ENCODE peak calls at places on chromosomes 1 and 21, in four cellular contexts. A, V, C and F are unnamed samples.

GRCh38 chr1:35030338-35031102 is 1.2 kb downstream of the ZMYM6 start:
- DNase-seq in A (no peak), V (no peak), C (no peak), F (no peak)

GRCh38 chr21:29418813-29419212 is 120.1 kb downstream of the BACH1 start:
- DNase-seq in A (no peak), V (no peak), C (no peak), F (no peak)

GRCh38 chr1:998051-998821 is 1.7 kb downstream of the HES4 start:
- DNase-seq in A (no peak), V (no peak), C (no peak), F (no peak)

GRCh38 chr1:204350857-204351573 is 8.7 kb downstream of the PLEKHA6 start:
- DNase-seq in A (peak), V (no peak), C (no peak), F (peak)

GRCh38 chr1:10128081-10128765 is 82.1 kb upstream of the KIF1B start:
- DNase-seq in A (no peak), V (no peak), C (no peak), F (no peak)

GRCh38 chr21:42299324-42300044 is 15.7 kb downstream of the TFF3 start:
- DNase-seq in A (no peak), V (no peak), C (no peak), F (no peak)

GRCh38 chr1:60458111-60458510 is 384.5 kb upstream of the C1orf87 start:
- DNase-seq in A (no peak), V (no peak), C (no peak), F (no peak)

GRCh38 chr1:30315185-30315960 is 408.0 kb downstream of the MATN1 start:
- DNase-seq in A (no peak), V (no peak), C (no peak), F (peak)

GRCh38 chr1:62621907-62622306 is 24.6 kb downstream of the ANGPTL3 start:
- DNase-seq in A (peak), V (peak), C (peak), F (peak)
- TF ChIP-seq SMC3 in A (no peak), V (no peak), C (peak), F (no peak)

GRCh38 chr1:56237491-56238064 is 341.8 kb downstream of the PLPP3 start:
- DNase-seq in A (no peak), V (no peak), C (no peak), F (no peak)

GRCh38 chr1:56240400-56240799 is 339.0 kb downstream of the PLPP3 start:
- DNase-seq in A (no peak), V (no peak), C (no peak), F (no peak)

DNA sequence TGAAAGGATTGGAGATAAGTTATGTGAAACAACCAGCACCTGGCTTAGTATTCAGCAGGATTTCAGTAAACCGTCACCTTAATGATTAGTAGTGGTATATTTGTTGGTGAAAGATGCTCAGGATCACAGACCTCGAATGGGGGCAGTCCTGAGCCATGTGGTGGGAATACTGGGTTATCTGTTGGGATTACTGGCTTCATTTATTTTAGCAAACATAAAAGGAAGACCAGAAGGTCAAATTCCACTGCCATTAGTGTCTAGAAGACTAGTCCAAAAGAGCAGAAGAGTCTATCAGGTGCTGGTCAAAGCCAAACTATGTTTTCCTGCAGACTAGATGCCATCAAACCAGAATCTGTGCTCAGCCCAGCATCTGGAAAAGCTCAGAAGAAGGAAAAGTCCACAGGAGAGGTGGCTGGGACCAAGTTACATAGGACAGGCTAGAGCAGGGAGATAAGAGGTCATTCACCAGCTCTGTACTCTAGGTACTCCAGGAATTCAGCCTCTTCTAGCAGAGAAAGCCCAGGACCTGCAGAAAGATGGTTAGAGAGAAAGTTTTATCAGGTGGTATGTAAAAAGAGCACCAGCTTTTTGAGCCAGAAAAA is 343.4 kb downstream of the PLPP3 start:
- DNase-seq in A (no peak), V (no peak), C (peak), F (no peak)
- TF ChIP-seq MAZ in A (no peak), V (no peak), C (no peak), F (no peak)

GRCh38 chr1:162551969-162552683 is 9.4 kb upstream of the UAP1 start:
- DNase-seq in A (no peak), V (no peak), C (no peak), F (no peak)

GRCh38 chr1:162552684-162553252 is 8.8 kb upstream of the UAP1 start:
- DNase-seq in A (peak), V (no peak), C (no peak), F (no peak)

GRCh38 chr1:162550925-162551324 is 10.6 kb upstream of the UAP1 start:
- DNase-seq in A (no peak), V (no peak), C (no peak), F (no peak)

GRCh38 chr1:162549001-162549400 is 12.5 kb upstream of the UAP1 start:
- DNase-seq in A (no peak), V (no peak), C (no peak), F (no peak)

DNA sequence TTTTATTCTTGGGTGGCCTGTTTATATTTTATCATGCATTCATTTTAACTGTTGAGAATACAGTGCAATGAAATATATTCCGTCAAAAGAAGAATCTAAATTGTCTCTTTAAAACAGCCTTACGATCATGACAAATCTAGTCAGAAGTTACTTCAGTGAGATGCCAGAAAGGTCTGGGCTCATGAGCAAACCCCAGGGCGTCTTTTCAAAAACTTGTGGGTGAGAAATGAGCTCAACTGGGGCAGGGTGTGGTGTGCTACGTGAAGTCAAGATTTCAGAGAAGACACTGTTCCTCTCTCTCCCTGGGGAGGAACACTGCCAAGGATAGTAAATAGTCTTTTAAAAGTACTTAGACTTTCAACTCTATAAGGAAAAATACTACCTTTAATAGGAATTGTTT is 13.4 kb upstream of the UAP1 start:
- DNase-seq in A (no peak), V (no peak), C (no peak), F (peak)
- TF ChIP-seq SMC3 in A (no peak), V (no peak), C (no peak), F (no peak)

GRCh38 chr1:65769621-65770020 is 23.1 kb upstream of the PDE4B start:
- DNase-seq in A (no peak), V (no peak), C (no peak), F (peak)
- TF ChIP-seq MAZ in A (no peak), V (no peak), C (no peak), F (no peak)

GRCh38 chr1:173134800-173135199 is 72.3 kb downstream of the TNFSF4 start:
- DNase-seq in A (no peak), V (no peak), C (no peak), F (peak)

GRCh38 chr1:173137116-173137515 is 70.0 kb downstream of the TNFSF4 start:
- DNase-seq in A (no peak), V (no peak), C (no peak), F (peak)

GRCh38 chr1:173128737-173129136 is 78.0 kb upstream of the TNFSF18 start:
- DNase-seq in A (no peak), V (no peak), C (no peak), F (no peak)

GRCh38 chr1:173139706-173140105 is 67.4 kb downstream of the TNFSF4 start:
- DNase-seq in A (no peak), V (no peak), C (no peak), F (no peak)

GRCh38 chr1:173134029-173134428 is 73.1 kb downstream of the TNFSF4 start:
- DNase-seq in A (no peak), V (no peak), C (no peak), F (peak)
- TF ChIP-seq SMC3 in A (no peak), V (no peak), C (no peak), F (no peak)

DNA sequence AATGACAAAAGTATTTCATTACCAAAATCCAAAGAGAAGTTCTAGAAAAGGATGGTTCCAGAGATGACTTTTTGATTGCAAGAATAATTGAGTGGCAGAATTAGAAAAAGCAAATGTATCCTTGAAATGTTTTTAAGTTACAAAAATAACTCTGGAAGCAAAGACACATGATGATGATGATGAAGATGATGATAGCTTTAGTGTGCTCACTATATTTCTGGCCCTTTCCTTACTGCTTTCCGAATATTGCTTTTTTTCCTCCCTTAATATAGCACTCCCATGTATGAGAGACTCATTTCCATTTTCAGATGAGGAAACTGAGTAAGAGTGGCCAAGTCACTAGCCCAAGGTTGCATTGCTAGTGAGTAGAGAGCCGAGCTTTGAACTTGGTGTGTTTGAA is 54.7 kb downstream of the CACHD1 start:
- DNase-seq in A (no peak), V (no peak), C (no peak), F (no peak)
- TF ChIP-seq MAZ in A (no peak), V (no peak), C (no peak), F (no peak)